ENCODE peak calls at places on chromosomes 12 and 14, in six cellular contexts. One of them, this sample, is unnamed.

GRCh38 chr14:97275276-97275675 is 478.1 kb downstream of the VRK1 start:
- DNase-seq in HFF-Myc: no peak
- DNase-seq in lower lobe of right lung: no peak
- DNase-seq in GM13977: no peak
- DNase-seq in GM06990: no peak
- DNase-seq in choroid plexus epithelial cell: no peak
- DNase-seq in this sample: no peak

GRCh38 chr14:21275261-21275858 is 4.5 kb upstream of the RPGRIP1 start:
- DNase-seq in lower lobe of right lung: no peak
- DNase-seq in GM13977: no peak
- DNase-seq in GM06990: no peak
- DNase-seq in choroid plexus epithelial cell: no peak
- DNase-seq in HFF-Myc: no peak
- DNase-seq in this sample: no peak

GRCh38 chr12:42119085-42119633 is 25.5 kb downstream of the GXYLT1 start:
- DNase-seq in lower lobe of right lung: no peak
- DNase-seq in GM13977: no peak
- DNase-seq in GM06990: no peak
- DNase-seq in choroid plexus epithelial cell: peak; percentile 92
- DNase-seq in HFF-Myc: peak; percentile 78
- DNase-seq in this sample: no peak

GRCh38 chr12:119911147-119911546 is 34.0 kb upstream of the CIT start:
- DNase-seq in HFF-Myc: peak; percentile 29
- DNase-seq in GM13977: no peak
- DNase-seq in choroid plexus epithelial cell: peak; percentile 64
- DNase-seq in lower lobe of right lung: no peak
- DNase-seq in GM06990: no peak
- DNase-seq in this sample: no peak

GRCh38 chr14:93329965-93330608 is 2.7 kb downstream of the BTBD7 start:
- DNase-seq in lower lobe of right lung: no peak
- DNase-seq in HFF-Myc: no peak
- DNase-seq in GM06990: no peak
- DNase-seq in GM13977: no peak
- DNase-seq in choroid plexus epithelial cell: no peak
- DNase-seq in this sample: no peak

GRCh38 chr14:51527073-51527472 is 124.6 kb upstream of the FRMD6 start:
- DNase-seq in lower lobe of right lung: no peak
- DNase-seq in choroid plexus epithelial cell: peak; percentile 77
- DNase-seq in GM13977: no peak
- DNase-seq in HFF-Myc: no peak
- DNase-seq in GM06990: no peak
- DNase-seq in this sample: no peak

GRCh38 chr12:84131076-84131475 is 781.5 kb downstream of the SLC6A15 start:
- DNase-seq in choroid plexus epithelial cell: peak; percentile 83
- DNase-seq in lower lobe of right lung: no peak
- DNase-seq in HFF-Myc: peak; percentile 61
- DNase-seq in GM13977: no peak
- DNase-seq in GM06990: no peak
- DNase-seq in this sample: no peak

GRCh38 chr14:101050901-101051490 is 147.5 kb upstream of the RTL1 start:
- DNase-seq in lower lobe of right lung: no peak
- DNase-seq in GM06990: no peak
- DNase-seq in choroid plexus epithelial cell: no peak
- DNase-seq in GM13977: no peak
- DNase-seq in HFF-Myc: no peak
- DNase-seq in this sample: no peak

GRCh38 chr12:179131-179884 is 34.6 kb downstream of the SLC6A12 start:
- DNase-seq in choroid plexus epithelial cell: no peak
- DNase-seq in GM06990: no peak
- DNase-seq in GM13977: no peak
- DNase-seq in HFF-Myc: no peak
- DNase-seq in lower lobe of right lung: no peak
- DNase-seq in this sample: no peak

GRCh38 chr12:51209259-51209658 is 8.6 kb downstream of the POU6F1 start:
- DNase-seq in HFF-Myc: no peak
- DNase-seq in lower lobe of right lung: no peak
- DNase-seq in GM13977: no peak
- DNase-seq in choroid plexus epithelial cell: no peak
- DNase-seq in GM06990: no peak
- DNase-seq in this sample: no peak

GRCh38 chr12:46946137-46946536 is 120.3 kb upstream of the SLC38A4 start:
- DNase-seq in HFF-Myc: no peak
- DNase-seq in lower lobe of right lung: no peak
- DNase-seq in GM13977: no peak
- DNase-seq in GM06990: no peak
- DNase-seq in choroid plexus epithelial cell: peak; percentile 29
- DNase-seq in this sample: no peak

GRCh38 chr12:131830335-131831020 is 2.3 kb downstream of the MMP17 start:
- DNase-seq in GM06990: no peak
- DNase-seq in lower lobe of right lung: peak; percentile 82
- DNase-seq in choroid plexus epithelial cell: peak; percentile 88
- DNase-seq in HFF-Myc: no peak
- DNase-seq in GM13977: peak; percentile 76
- DNase-seq in this sample: peak; percentile 54

GRCh38 chr12:14810953-14811483 is 3.0 kb downstream of the SMCO3 start:
- DNase-seq in GM13977: no peak
- DNase-seq in lower lobe of right lung: no peak
- DNase-seq in HFF-Myc: no peak
- DNase-seq in choroid plexus epithelial cell: peak; percentile 56
- DNase-seq in GM06990: no peak
- DNase-seq in this sample: no peak

GRCh38 chr12:58529897-58530296 is 390.4 kb downstream of the LRIG3 start:
- DNase-seq in choroid plexus epithelial cell: peak; percentile 98
- DNase-seq in HFF-Myc: peak; percentile 84
- DNase-seq in GM13977: no peak
- DNase-seq in GM06990: no peak
- DNase-seq in lower lobe of right lung: no peak
- DNase-seq in this sample: no peak

GRCh38 chr12:127284870-127285431 is 982.0 kb upstream of the TMEM132C start:
- DNase-seq in lower lobe of right lung: no peak
- DNase-seq in GM06990: no peak
- DNase-seq in GM13977: no peak
- DNase-seq in choroid plexus epithelial cell: peak; percentile 72
- DNase-seq in HFF-Myc: no peak
- DNase-seq in this sample: no peak

GRCh38 chr12:9103050-9103854 is 12.5 kb downstream of the A2M start:
- DNase-seq in lower lobe of right lung: no peak
- DNase-seq in GM06990: no peak
- DNase-seq in GM13977: no peak
- DNase-seq in HFF-Myc: no peak
- DNase-seq in choroid plexus epithelial cell: no peak
- DNase-seq in this sample: no peak
- TF ChIP-seq CTCF in lower lobe of right lung: no peak
- TF ChIP-seq CTCF in GM06990: no peak
- TF ChIP-seq CTCF in GM13977: no peak
- TF ChIP-seq CTCF in HFF-Myc: no peak
- TF ChIP-seq CTCF in choroid plexus epithelial cell: no peak
- TF ChIP-seq CTCF in this sample: peak; percentile 28

GRCh38 chr12:125533434-125534029 is 468.3 kb downstream of the AACS start:
- DNase-seq in GM13977: peak; percentile 67
- DNase-seq in lower lobe of right lung: no peak
- DNase-seq in HFF-Myc: no peak
- DNase-seq in GM06990: peak; percentile 32
- DNase-seq in choroid plexus epithelial cell: no peak
- DNase-seq in this sample: peak; percentile 72
- TF ChIP-seq CTCF in GM13977: peak; percentile 87
- TF ChIP-seq CTCF in lower lobe of right lung: peak; percentile 76
- TF ChIP-seq CTCF in HFF-Myc: peak; percentile 35
- TF ChIP-seq CTCF in GM06990: peak; percentile 97
- TF ChIP-seq CTCF in choroid plexus epithelial cell: no peak
- TF ChIP-seq CTCF in this sample: peak; percentile 92

DNA sequence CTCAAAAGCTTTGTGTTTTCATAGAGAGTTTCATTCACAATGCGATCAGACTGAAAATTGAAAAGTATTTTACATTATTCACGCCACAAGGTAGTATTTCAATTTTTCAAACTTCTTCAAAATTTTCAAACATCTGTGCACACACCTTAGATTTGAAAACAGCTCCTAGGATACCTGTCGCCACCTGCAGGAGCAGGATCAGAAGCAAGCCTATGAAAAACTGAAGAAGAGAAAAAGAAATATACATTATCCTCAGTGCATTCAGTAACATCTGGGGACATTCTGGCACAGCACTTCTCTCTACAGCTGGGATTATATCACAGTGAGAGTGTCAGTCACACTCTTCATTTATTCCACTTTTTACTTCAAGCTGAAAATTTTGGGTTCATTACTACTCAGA is 19.8 kb downstream of the TSPAN8 start:
- DNase-seq in choroid plexus epithelial cell: no peak
- DNase-seq in GM06990: no peak
- DNase-seq in GM13977: no peak
- DNase-seq in HFF-Myc: no peak
- DNase-seq in lower lobe of right lung: no peak
- DNase-seq in this sample: no peak
- TF ChIP-seq CTCF in choroid plexus epithelial cell: no peak
- TF ChIP-seq CTCF in GM06990: no peak
- TF ChIP-seq CTCF in GM13977: no peak
- TF ChIP-seq CTCF in HFF-Myc: no peak
- TF ChIP-seq CTCF in lower lobe of right lung: no peak
- TF ChIP-seq CTCF in this sample: no peak

GRCh38 chr12:77347009-77347408 is 281.6 kb upstream of the E2F7 start:
- DNase-seq in choroid plexus epithelial cell: no peak
- DNase-seq in HFF-Myc: no peak
- DNase-seq in lower lobe of right lung: no peak
- DNase-seq in GM13977: no peak
- DNase-seq in GM06990: no peak
- DNase-seq in this sample: no peak
- TF ChIP-seq CTCF in choroid plexus epithelial cell: no peak
- TF ChIP-seq CTCF in HFF-Myc: no peak
- TF ChIP-seq CTCF in lower lobe of right lung: no peak
- TF ChIP-seq CTCF in GM13977: no peak
- TF ChIP-seq CTCF in GM06990: no peak
- TF ChIP-seq CTCF in this sample: no peak

DNA sequence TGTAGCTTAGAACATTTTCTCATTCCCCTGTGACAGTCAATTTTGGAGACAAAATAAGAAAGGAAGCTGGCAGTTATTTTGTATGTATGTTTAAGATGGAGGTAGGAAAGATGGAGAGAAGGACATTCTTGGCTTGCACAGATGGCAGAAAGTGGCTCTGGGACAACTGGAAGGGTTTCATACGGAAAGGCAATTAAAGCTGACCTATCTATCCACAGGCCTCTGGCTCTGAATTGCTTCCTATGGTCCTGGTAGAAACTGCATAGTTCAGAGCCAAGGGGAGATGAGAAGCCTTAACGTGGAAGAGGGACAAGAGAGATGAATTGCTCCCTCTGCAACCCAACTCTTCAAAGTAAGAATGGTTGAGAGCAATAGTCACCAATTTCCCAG is 8.0 kb upstream of the NPFF start:
- DNase-seq in GM13977: no peak
- DNase-seq in lower lobe of right lung: no peak
- DNase-seq in GM06990: no peak
- DNase-seq in choroid plexus epithelial cell: no peak
- DNase-seq in HFF-Myc: no peak
- DNase-seq in this sample: no peak
- TF ChIP-seq CTCF in GM13977: no peak
- TF ChIP-seq CTCF in lower lobe of right lung: no peak
- TF ChIP-seq CTCF in GM06990: no peak
- TF ChIP-seq CTCF in choroid plexus epithelial cell: no peak
- TF ChIP-seq CTCF in HFF-Myc: no peak
- TF ChIP-seq CTCF in this sample: no peak

GRCh38 chr12:12450043-12450451 is 93.2 kb downstream of the BORCS5 start:
- DNase-seq in lower lobe of right lung: no peak
- DNase-seq in choroid plexus epithelial cell: no peak
- DNase-seq in GM13977: no peak
- DNase-seq in HFF-Myc: no peak
- DNase-seq in GM06990: no peak
- DNase-seq in this sample: no peak
- TF ChIP-seq CTCF in lower lobe of right lung: no peak
- TF ChIP-seq CTCF in choroid plexus epithelial cell: no peak
- TF ChIP-seq CTCF in GM13977: no peak
- TF ChIP-seq CTCF in HFF-Myc: no peak
- TF ChIP-seq CTCF in GM06990: no peak
- TF ChIP-seq CTCF in this sample: no peak

DNA sequence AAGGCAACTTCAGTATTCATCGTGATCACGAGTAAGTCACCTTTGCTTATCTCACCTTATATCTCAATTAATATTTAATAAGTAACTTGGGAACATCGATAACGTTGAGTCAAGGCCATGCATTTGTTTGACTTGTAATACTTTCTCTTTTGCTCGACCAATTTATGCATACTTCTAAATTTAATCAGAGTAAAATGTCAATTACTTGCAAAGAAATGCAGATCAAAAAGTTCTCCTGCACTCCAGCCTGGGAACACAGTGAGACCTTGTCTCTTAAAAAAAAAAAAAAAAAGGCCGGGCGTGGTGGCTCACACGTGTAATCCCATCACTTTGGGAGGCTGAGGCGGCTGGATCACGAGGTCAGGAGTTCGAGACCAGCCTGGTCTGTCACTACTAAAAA is 11.8 kb upstream of the HIP1R start:
- DNase-seq in choroid plexus epithelial cell: no peak
- DNase-seq in HFF-Myc: no peak
- DNase-seq in GM13977: no peak
- DNase-seq in lower lobe of right lung: no peak
- DNase-seq in GM06990: no peak
- DNase-seq in this sample: no peak
- TF ChIP-seq CTCF in choroid plexus epithelial cell: no peak
- TF ChIP-seq CTCF in HFF-Myc: no peak
- TF ChIP-seq CTCF in GM13977: no peak
- TF ChIP-seq CTCF in lower lobe of right lung: no peak
- TF ChIP-seq CTCF in GM06990: no peak
- TF ChIP-seq CTCF in this sample: no peak

GRCh38 chr12:3797649-3798048 is 44.7 kb upstream of the CRACR2A start:
- DNase-seq in HFF-Myc: no peak
- DNase-seq in GM06990: no peak
- DNase-seq in lower lobe of right lung: no peak
- DNase-seq in choroid plexus epithelial cell: no peak
- DNase-seq in GM13977: no peak
- DNase-seq in this sample: no peak
- TF ChIP-seq CTCF in HFF-Myc: no peak
- TF ChIP-seq CTCF in GM06990: no peak
- TF ChIP-seq CTCF in lower lobe of right lung: no peak
- TF ChIP-seq CTCF in choroid plexus epithelial cell: peak; percentile 24
- TF ChIP-seq CTCF in GM13977: no peak
- TF ChIP-seq CTCF in this sample: peak; percentile 56